ENCODE peak calls at places on chromosome 6, in nine cellular contexts. W is neuronal stem cell; E is cardiac muscle cell; H is fibroblast of lung; L is prostate gland; O is mammary epithelial cell; R is breast epithelium; Y is CD8-positive, alpha-beta T cell; T is CD4-positive, alpha-beta memory T cell. P is an unnamed sample. For H3K36me3, the result is how much of the 10 kb centered on the place peaks cover.

GRCh38 chr6:6969761-6970223 is 138.0 kb upstream of the RREB1 start:
- DNase-seq in H (peak), T (no peak), R (no peak), E (no peak), L (peak), W (no peak), Y (no peak), O (peak), P (no peak)

GRCh38 chr6:73511796-73512195 is 9.0 kb downstream of the EEF1A1 start:
- DNase-seq in W (no peak), E (no peak), R (no peak), H (no peak), O (no peak), Y (no peak), T (no peak), L (no peak), P (no peak)

GRCh38 chr6:56040271-56040670 is 164.9 kb upstream of the BMP5 start:
- DNase-seq in W (no peak), Y (no peak), R (no peak), E (no peak), O (peak), T (no peak), L (no peak), H (peak), P (no peak)

GRCh38 chr6:15508363-15509330 is 154.2 kb downstream of the DTNBP1 start:
- DNase-seq in T (no peak), H (no peak), O (no peak), E (no peak), W (no peak), Y (no peak), L (no peak), R (peak), P (no peak)

GRCh38 chr6:109762769-109763450 is 71.8 kb downstream of the FIG4 start:
- DNase-seq in E (no peak), L (no peak), T (no peak), W (no peak), O (no peak), R (no peak), H (peak), Y (no peak), P (no peak)

GRCh38 chr6:33840064-33840926 is 36.5 kb upstream of the MLN start:
- DNase-seq in E (no peak), R (no peak), T (no peak), O (peak), Y (no peak), W (no peak), H (peak), L (no peak), P (no peak)

GRCh38 chr6:39452306-39452705 is 129.8 kb upstream of the KCNK16 start:
- DNase-seq in O (peak), T (no peak), L (no peak), R (no peak), Y (no peak), W (no peak), E (no peak), H (peak), P (no peak)

GRCh38 chr6:27297857-27298730 is 14.0 kb downstream of the POM121L2 start:
- DNase-seq in R (no peak), O (peak), T (no peak), H (peak), Y (no peak), W (no peak), L (no peak), E (no peak), P (no peak)

GRCh38 chr6:49409951-49410542 is 53.0 kb downstream of the MMUT start:
- DNase-seq in R (peak), H (peak), W (peak), Y (peak), L (peak), E (peak), O (peak), T (peak), P (peak)

GRCh38 chr6:118588626-118589025 is 40.5 kb downstream of the PLN start:
- DNase-seq in L (no peak), H (peak), W (no peak), R (no peak), E (no peak), Y (no peak), O (no peak), T (no peak), P (no peak)

GRCh38 chr6:168145747-168146596 is 67.0 kb upstream of the FRMD1 start:
- DNase-seq in H (no peak), O (no peak), Y (peak), E (no peak), W (no peak), L (no peak), R (no peak), T (no peak), P (no peak)

GRCh38 chr6:17932362-17932852 is 55.0 kb downstream of the KIF13A start:
- DNase-seq in W (no peak), Y (no peak), E (peak), L (no peak), O (peak), T (no peak), H (peak), R (no peak), P (no peak)

GRCh38 chr6:33279971-33280511 is 3.1 kb downstream of the B3GALT4 start:
- DNase-seq in E (peak), Y (no peak), O (peak), R (no peak), L (no peak), T (no peak), H (peak), W (no peak), P (no peak)

GRCh38 chr6:46954819-46955520 is 33.2 kb upstream of the ADGRF5 start:
- DNase-seq in Y (no peak), H (no peak), L (no peak), O (peak), T (no peak), W (no peak), R (no peak), E (no peak), P (peak)

GRCh38 chr6:75065524-75065923 is 140.3 kb downstream of the COL12A1 start:
- DNase-seq in R (no peak), H (peak), E (no peak), Y (no peak), L (no peak), O (no peak), W (no peak), T (no peak), P (no peak)

GRCh38 chr6:163092846-163093245 is 321.7 kb upstream of the QKI start:
- DNase-seq in R (no peak), W (no peak), O (no peak), L (no peak), T (no peak), E (no peak), Y (no peak), H (no peak), P (no peak)

GRCh38 chr6:39568896-39569295 is 156.3 kb downstream of the KIF6 start:
- DNase-seq in T (no peak), L (no peak), W (no peak), R (no peak), Y (no peak), O (peak), H (peak), E (no peak), P (no peak)

DNA sequence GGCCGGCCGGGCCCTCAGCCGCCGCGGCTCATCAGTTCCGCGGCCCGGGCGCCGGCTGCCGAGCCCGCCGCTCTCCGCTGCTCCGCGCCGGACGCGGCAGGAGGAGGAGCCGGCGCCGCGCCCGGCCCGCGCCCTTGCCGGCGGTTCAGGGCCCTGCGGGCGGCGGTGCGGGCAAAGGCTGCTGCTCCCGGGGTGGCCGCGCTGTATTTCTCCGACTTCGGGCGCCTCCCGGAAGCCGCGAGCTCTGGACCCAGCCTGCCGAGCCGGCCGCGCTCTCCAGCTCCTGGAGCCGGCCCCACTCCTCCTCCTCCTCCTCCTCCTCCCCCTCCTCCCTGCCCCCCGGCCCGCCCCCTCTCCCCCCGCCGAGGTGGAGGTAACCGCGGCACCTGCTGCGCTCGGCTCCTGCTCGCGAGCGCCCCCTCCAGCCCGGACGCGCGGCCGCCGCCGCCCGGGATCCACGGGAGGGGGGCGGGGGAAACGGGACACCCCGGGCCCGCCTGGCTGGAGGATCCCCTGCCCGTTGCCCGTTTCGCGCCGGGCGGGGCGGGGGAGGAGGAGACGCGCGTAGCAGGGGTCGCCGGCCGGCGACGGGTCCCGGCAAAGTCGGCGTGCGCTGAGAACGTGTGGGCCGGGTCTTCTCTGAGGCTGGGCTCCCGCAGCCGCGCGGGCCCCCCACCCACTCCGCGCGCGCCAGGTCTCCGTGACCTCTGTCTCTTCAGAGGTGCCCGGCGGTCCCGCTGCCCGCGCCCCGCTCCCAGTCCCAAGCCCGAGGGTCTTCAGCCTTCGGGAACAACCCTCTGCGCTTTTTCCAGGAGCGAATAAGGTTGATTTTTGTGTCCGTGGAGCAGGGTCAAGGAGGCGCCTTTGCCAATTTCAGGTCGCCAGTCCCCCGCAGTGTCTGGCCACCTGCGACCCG is at the start of gene SLC22A23:
- DNase-seq in T (peak), W (peak), E (peak), Y (peak), L (peak), O (peak), R (peak), H (peak), P (peak)
- H3K4me3 ChIP-seq in T (peak), W (peak), E (peak), Y (peak), L (peak), O (peak), R (peak), H (peak), P (peak)

GRCh38 chr6:159754401-159754800 is 7.4 kb upstream of the ACAT2 start:
- DNase-seq in R (no peak), Y (no peak), W (no peak), E (no peak), O (no peak), H (no peak), T (no peak), L (no peak), P (no peak)

GRCh38 chr6:159754959-159755914 is 6.6 kb upstream of the ACAT2 start:
- DNase-seq in H (peak), O (no peak), E (no peak), R (no peak), W (no peak), Y (no peak), L (no peak), T (no peak), P (no peak)

GRCh38 chr6:159759645-159760044 is 2.2 kb upstream of the ACAT2 start:
- DNase-seq in O (no peak), L (no peak), R (no peak), W (no peak), E (no peak), Y (no peak), T (no peak), H (no peak), P (no peak)

GRCh38 chr6:159758031-159759001 is 3.5 kb upstream of the ACAT2 start:
- DNase-seq in R (no peak), E (no peak), O (peak), W (no peak), H (peak), L (no peak), T (no peak), Y (no peak), P (no peak)

DNA sequence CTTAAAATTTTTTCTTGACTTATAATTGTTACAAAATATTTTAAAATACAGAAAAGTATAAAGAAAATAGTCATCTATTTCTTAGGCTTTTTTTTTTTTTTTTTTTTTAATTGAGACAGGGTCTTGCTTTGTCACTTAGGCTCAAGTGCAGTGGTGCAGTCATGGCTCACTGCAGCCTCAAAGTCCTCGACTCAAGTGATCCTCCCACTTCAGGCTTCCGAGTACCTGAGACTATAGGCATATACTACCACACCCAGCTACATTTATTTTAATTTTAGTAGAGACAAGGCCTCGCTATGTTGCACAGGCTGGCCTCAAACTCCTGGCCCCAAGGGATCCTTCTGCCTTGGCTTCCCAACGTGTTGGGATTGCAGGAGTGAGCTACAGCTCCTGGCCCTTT is 5.3 kb upstream of the ACAT2 start:
- DNase-seq in H (no peak), W (no peak), E (no peak), T (no peak), Y (no peak), R (no peak), L (no peak), O (no peak), P (peak)
- H3K36me3 ChIP-seq in H (under half), W (half or more), E (under half), T (half or more), Y (under half), R (under half), L (under half), O (under half), P (under half)

GRCh38 chr6:157607317-157608109 is 215.5 kb upstream of the SNX9 start:
- DNase-seq in R (no peak), E (no peak), H (no peak), L (no peak), Y (no peak), W (no peak), O (no peak), T (no peak), P (no peak)
- H3K4me3 ChIP-seq in R (no peak), E (no peak), H (no peak), L (no peak), Y (no peak), W (no peak), O (no peak), T (no peak), P (no peak)

GRCh38 chr6:42860481-42860880 is 18.9 kb upstream of the RPL7L1 start:
- DNase-seq in Y (no peak), E (no peak), L (no peak), O (no peak), H (no peak), W (no peak), R (no peak), T (no peak), P (no peak)
- H3K36me3 ChIP-seq in Y (half or more), E (half or more), L (under half), O (under half), H (under half), W (half or more), R (under half), T (half or more), P (half or more)

DNA sequence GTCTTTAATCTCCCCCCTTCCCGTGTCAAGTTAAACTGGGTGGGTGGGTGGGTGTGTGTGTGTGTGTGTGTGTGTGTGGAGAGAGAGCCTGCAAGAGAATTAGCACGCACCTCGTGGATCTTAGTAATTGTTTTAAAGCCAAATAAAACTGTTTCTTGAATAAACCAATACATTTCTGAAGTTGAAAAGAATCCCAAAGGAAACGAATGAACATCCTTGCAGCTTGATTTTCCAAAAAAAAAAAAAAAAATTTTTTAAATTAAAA is 374 bp upstream of the BICRAL start:
- DNase-seq in O (no peak), W (no peak), E (peak), H (peak), R (no peak), Y (no peak), T (no peak), L (no peak), P (no peak)
- H3K4me3 ChIP-seq in O (peak), W (no peak), E (peak), H (peak), R (peak), Y (peak), T (no peak), L (peak), P (peak)

GRCh38 chr6:13294499-13295069 is 33.8 kb downstream of the TBC1D7 start:
- DNase-seq in H (no peak), R (no peak), Y (peak), E (no peak), T (no peak), O (no peak), W (no peak), L (no peak), P (no peak)

GRCh38 chr6:13299403-13299821 is 28.9 kb downstream of the TBC1D7 start:
- DNase-seq in Y (no peak), W (no peak), R (no peak), T (no peak), H (no peak), L (no peak), E (no peak), O (no peak), P (no peak)

GRCh38 chr6:13295576-13295975 is 32.8 kb downstream of the TBC1D7 start:
- DNase-seq in T (no peak), E (no peak), O (no peak), R (no peak), L (no peak), Y (peak), H (no peak), W (no peak), P (no peak)

GRCh38 chr6:13297391-13297790 is 30.9 kb downstream of the TBC1D7 start:
- DNase-seq in W (no peak), E (no peak), H (no peak), Y (no peak), L (no peak), T (no peak), R (no peak), O (no peak), P (no peak)

GRCh38 chr6:13296536-13296997 is 31.8 kb downstream of the TBC1D7 start:
- DNase-seq in Y (no peak), O (no peak), E (peak), R (no peak), H (no peak), L (no peak), T (no peak), W (no peak), P (no peak)
- H3K36me3 ChIP-seq in Y (under half), O (under half), E (under half), R (under half), H (under half), L (under half), T (under half), W (half or more), P (under half)

P was measured in upper lobe of left lung.